ENCODE peak calls at places on chromosomes 7 and 10, in nine cellular contexts. H, O, I, Q, A, J, E, K and F are unnamed samples.

GRCh38 chr7:96952974-96953391 is 52.4 kb upstream of the DLX6 start:
- DNase-seq in H (no peak), O (no peak), I (no peak), Q (no peak), A (no peak), J (no peak), E (no peak), K (no peak), F (no peak)

GRCh38 chr10:124996854-124997215 is 54.9 kb downstream of the ZRANB1 start:
- DNase-seq in H (no peak), O (peak; percentile 9), I (no peak), Q (no peak), A (no peak), J (peak; percentile 13), E (no peak), K (no peak), F (no peak)

GRCh38 chr7:111540199-111540815 is 22.0 kb downstream of the IMMP2L start:
- DNase-seq in H (no peak), O (no peak), I (no peak), Q (no peak), A (no peak), J (peak; percentile 20), E (no peak), K (no peak), F (no peak)

GRCh38 chr7:39529582-39529981 is 36.6 kb upstream of the YAE1 start:
- DNase-seq in H (no peak), O (no peak), I (no peak), Q (no peak), A (no peak), J (no peak), E (no peak), K (no peak), F (no peak)

GRCh38 chr7:101169838-101170531 is 4.6 kb upstream of the VGF start:
- DNase-seq in H (peak; percentile 76), O (peak; percentile 46), I (peak; percentile 78), Q (peak; percentile 81), A (peak; percentile 51), J (peak; percentile 68), E (peak; percentile 29), K (peak; percentile 75), F (peak; percentile 65)

GRCh38 chr10:104041891-104042535 is 43.7 kb downstream of the COL17A1 start:
- DNase-seq in H (no peak), O (no peak), I (no peak), Q (no peak), A (no peak), J (no peak), E (no peak), K (no peak), F (no peak)

GRCh38 chr7:54817125-54817524 is 58.1 kb upstream of the SEC61G start:
- DNase-seq in H (no peak), O (no peak), I (no peak), Q (no peak), A (no peak), J (no peak), E (no peak), K (no peak), F (no peak)

GRCh38 chr7:128164955-128165670 is 76.0 kb upstream of the LEP start:
- DNase-seq in H (no peak), O (no peak), I (no peak), Q (no peak), A (no peak), J (no peak), E (no peak), K (no peak), F (no peak)

GRCh38 chr7:22430457-22430856 is 69.5 kb downstream of the STEAP1B start:
- DNase-seq in H (no peak), O (no peak), I (no peak), Q (no peak), A (no peak), J (no peak), E (no peak), K (no peak), F (no peak)

GRCh38 chr7:30485667-30486066 is 7.1 kb upstream of the NOD1 start:
- DNase-seq in H (no peak), O (no peak), I (no peak), Q (no peak), A (no peak), J (no peak), E (no peak), K (no peak), F (no peak)

GRCh38 chr10:67306588-67307205 is 380.9 kb downstream of the LRRTM3 start:
- DNase-seq in H (peak; percentile 36), O (no peak), I (no peak), Q (no peak), A (no peak), J (no peak), E (no peak), K (no peak), F (no peak)

GRCh38 chr10:47147186-47147585 is 152.8 kb upstream of the GDF10 start:
- DNase-seq in H (no peak), O (no peak), I (no peak), Q (no peak), A (no peak), J (no peak), E (no peak), K (no peak), F (no peak)

GRCh38 chr10:56370217-56371113 is 9.4 kb upstream of the ZWINT start:
- DNase-seq in H (peak; percentile 42), O (no peak), I (peak; percentile 52), Q (no peak), A (no peak), J (no peak), E (no peak), K (no peak), F (peak; percentile 62)

GRCh38 chr10:8583096-8583495 is 528.6 kb downstream of the GATA3 start:
- DNase-seq in H (no peak), O (no peak), I (no peak), Q (no peak), A (no peak), J (no peak), E (no peak), K (no peak), F (no peak)

GRCh38 chr10:4144802-4145201 is 359.8 kb upstream of the KLF6 start:
- DNase-seq in H (no peak), O (no peak), I (no peak), Q (no peak), A (no peak), J (no peak), E (no peak), K (no peak), F (no peak)

GRCh38 chr10:44030681-44031080 is 354.2 kb downstream of the CXCL12 start:
- DNase-seq in H (no peak), O (no peak), I (no peak), Q (no peak), A (no peak), J (no peak), E (no peak), K (no peak), F (no peak)

GRCh38 chr10:107561136-107561650 is 396.7 kb upstream of the SORCS1 start:
- DNase-seq in H (no peak), O (no peak), I (no peak), Q (no peak), A (no peak), J (no peak), E (no peak), K (no peak), F (no peak)

GRCh38 chr10:12042409-12042796 is 206 bp downstream of the UPF2 start:
- DNase-seq in H (peak; percentile 42), O (peak; percentile 36), I (no peak), Q (peak; percentile 77), A (peak; percentile 34), J (peak; percentile 29), E (no peak), K (peak; percentile 35), F (peak; percentile 64)
- TF ChIP-seq POLR2A in H (no peak), O (no peak), I (no peak), Q (peak; percentile 18), A (no peak), J (peak; percentile 74), E (peak; percentile 44), K (no peak), F (peak; percentile 43)

GRCh38 chr7:99141756-99142726 is 1.9 kb downstream of the SMURF1 start:
- DNase-seq in H (peak; percentile 56), O (peak; percentile 61), I (peak; percentile 76), Q (peak; percentile 87), A (peak; percentile 66), J (peak; percentile 46), E (peak; percentile 63), K (peak; percentile 72), F (peak; percentile 71)
- TF ChIP-seq POLR2A in H (no peak), O (no peak), I (no peak), Q (peak; percentile 52), A (no peak), J (peak; percentile 40), E (peak; percentile 46), K (no peak), F (no peak)

GRCh38 chr7:78020131-78020873 is 221.7 kb downstream of the PHTF2 start:
- DNase-seq in H (peak; percentile 82), O (peak; percentile 73), I (peak; percentile 82), Q (peak; percentile 48), A (peak; percentile 69), J (peak; percentile 76), E (peak; percentile 25), K (peak; percentile 61), F (peak; percentile 76)
- TF ChIP-seq POLR2A in H (no peak), O (no peak), I (no peak), Q (no peak), A (no peak), J (no peak), E (no peak), K (no peak), F (no peak)

GRCh38 chr10:100438674-100439315 is 24.0 kb upstream of the WNT8B start:
- DNase-seq in H (no peak), O (no peak), I (no peak), Q (no peak), A (no peak), J (no peak), E (no peak), K (no peak), F (no peak)

GRCh38 chr10:100436255-100436654 is 26.6 kb upstream of the WNT8B start:
- DNase-seq in H (no peak), O (no peak), I (no peak), Q (no peak), A (no peak), J (no peak), E (no peak), K (no peak), F (no peak)

DNA sequence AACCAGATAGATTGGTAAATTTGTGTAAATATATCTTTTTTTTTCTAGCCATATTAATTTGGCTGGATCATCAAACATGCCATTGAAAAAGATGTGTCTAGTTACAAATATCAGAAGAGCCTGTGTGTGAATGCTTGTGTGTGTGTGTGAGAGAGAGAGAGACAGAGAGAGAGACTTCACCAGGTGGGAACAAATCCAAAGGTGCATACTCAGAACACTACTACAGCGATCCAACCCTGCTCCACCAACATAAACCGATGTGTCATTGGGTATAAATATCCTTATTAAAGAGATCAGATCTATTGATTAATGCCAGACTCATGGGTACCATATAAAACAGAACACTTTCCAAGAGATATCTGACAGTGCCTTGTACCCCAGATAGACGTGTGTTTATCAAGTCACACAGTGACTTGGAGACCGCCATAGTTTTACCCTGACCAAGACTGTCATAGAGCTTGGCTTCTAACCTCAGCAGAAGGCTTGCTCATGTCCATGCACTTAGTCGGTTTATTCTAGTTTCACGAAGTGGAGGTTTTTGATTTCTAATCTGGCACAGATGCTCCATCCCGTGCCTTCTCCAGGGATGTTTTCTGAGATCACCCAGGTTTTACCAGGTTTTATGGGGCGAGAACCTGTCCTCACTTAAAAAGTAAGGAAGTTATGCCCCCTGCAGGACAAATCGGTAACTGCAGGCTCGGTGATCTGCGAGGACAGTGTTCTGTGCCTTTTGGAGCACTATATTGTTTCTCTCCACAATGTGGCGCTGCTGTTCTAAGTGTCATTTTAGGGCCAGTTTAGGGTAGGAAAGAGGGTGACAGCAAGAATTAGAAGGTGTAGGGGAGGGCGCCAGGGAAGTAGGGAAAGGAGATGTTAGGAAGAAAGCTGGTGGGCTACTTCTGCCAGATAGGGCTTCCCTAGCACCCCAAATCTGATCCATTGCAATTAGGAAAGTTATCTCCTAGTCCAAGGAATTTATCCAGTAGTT is 29.3 kb upstream of the WNT8B start:
- DNase-seq in H (peak; percentile 92), O (peak; percentile 95), I (peak; percentile 99), Q (peak; percentile 95), A (peak; percentile 83), J (peak; percentile 95), E (peak; percentile 95), K (peak; percentile 98), F (peak; percentile 96)
- TF ChIP-seq POLR2A in H (no peak), O (no peak), I (no peak), Q (no peak), A (no peak), J (no peak), E (no peak), K (no peak), F (no peak)